ENCODE peak calls at places on chromosomes 6 and 20, in six cellular contexts. One of them, this sample, is unnamed.

GRCh38 chr6:169778646-169779045 is 27.2 kb downstream of the ERMARD start:
- DNase-seq in prostate gland: no peak
- DNase-seq in endothelial cell of umbilical vein: no peak
- DNase-seq in breast epithelium: no peak
- DNase-seq in stomach: no peak
- DNase-seq in sigmoid colon: no peak
- DNase-seq in this sample: no peak

GRCh38 chr6:38871745-38872568 is 156.8 kb downstream of the DNAH8 start:
- DNase-seq in endothelial cell of umbilical vein: peak
- DNase-seq in breast epithelium: no peak
- DNase-seq in sigmoid colon: no peak
- DNase-seq in stomach: peak
- DNase-seq in prostate gland: peak
- DNase-seq in this sample: peak

GRCh38 chr6:168922436-168922835 is 331.2 kb downstream of the THBS2 start:
- DNase-seq in stomach: no peak
- DNase-seq in prostate gland: no peak
- DNase-seq in sigmoid colon: no peak
- DNase-seq in endothelial cell of umbilical vein: no peak
- DNase-seq in breast epithelium: no peak
- DNase-seq in this sample: no peak

GRCh38 chr6:112563368-112563767 is 216.2 kb downstream of the RFPL4B start:
- DNase-seq in stomach: no peak
- DNase-seq in endothelial cell of umbilical vein: peak
- DNase-seq in breast epithelium: no peak
- DNase-seq in prostate gland: no peak
- DNase-seq in sigmoid colon: no peak
- DNase-seq in this sample: no peak

GRCh38 chr20:56989516-56989915 is 276.9 kb downstream of the BMP7 start:
- DNase-seq in breast epithelium: no peak
- DNase-seq in stomach: no peak
- DNase-seq in sigmoid colon: no peak
- DNase-seq in prostate gland: no peak
- DNase-seq in endothelial cell of umbilical vein: no peak
- DNase-seq in this sample: no peak

GRCh38 chr6:14023855-14024254 is 93.7 kb upstream of the CD83 start:
- DNase-seq in stomach: no peak
- DNase-seq in breast epithelium: no peak
- DNase-seq in prostate gland: no peak
- DNase-seq in sigmoid colon: no peak
- DNase-seq in endothelial cell of umbilical vein: no peak
- DNase-seq in this sample: no peak

GRCh38 chr20:62741191-62741676 is 32.6 kb downstream of the NTSR1 start:
- DNase-seq in breast epithelium: peak
- DNase-seq in endothelial cell of umbilical vein: peak
- DNase-seq in sigmoid colon: peak
- DNase-seq in prostate gland: no peak
- DNase-seq in stomach: no peak
- DNase-seq in this sample: no peak

GRCh38 chr6:255418-256090 is 36.7 kb upstream of the DUSP22 start:
- DNase-seq in endothelial cell of umbilical vein: no peak
- DNase-seq in breast epithelium: no peak
- DNase-seq in stomach: no peak
- DNase-seq in sigmoid colon: no peak
- DNase-seq in prostate gland: no peak
- DNase-seq in this sample: no peak

GRCh38 chr20:21798384-21798783 is 92.9 kb downstream of the PAX1 start:
- DNase-seq in sigmoid colon: no peak
- DNase-seq in stomach: no peak
- DNase-seq in endothelial cell of umbilical vein: no peak
- DNase-seq in prostate gland: no peak
- DNase-seq in breast epithelium: no peak
- DNase-seq in this sample: no peak

GRCh38 chr20:16472045-16472872 is 101.0 kb downstream of the KIF16B start:
- DNase-seq in breast epithelium: no peak
- DNase-seq in endothelial cell of umbilical vein: no peak
- DNase-seq in sigmoid colon: no peak
- DNase-seq in prostate gland: no peak
- DNase-seq in stomach: peak
- DNase-seq in this sample: no peak

GRCh38 chr20:18046535-18046934 is 11.2 kb downstream of the OVOL2 start:
- DNase-seq in sigmoid colon: no peak
- DNase-seq in stomach: no peak
- DNase-seq in endothelial cell of umbilical vein: no peak
- DNase-seq in breast epithelium: no peak
- DNase-seq in prostate gland: no peak
- DNase-seq in this sample: no peak

GRCh38 chr6:152170702-152171667 is 363.5 kb downstream of the ESR1 start:
- DNase-seq in sigmoid colon: no peak
- DNase-seq in endothelial cell of umbilical vein: no peak
- DNase-seq in stomach: peak
- DNase-seq in breast epithelium: no peak
- DNase-seq in prostate gland: no peak
- DNase-seq in this sample: peak

GRCh38 chr6:31948753-31949413 is 3.0 kb downstream of the CFB start:
- DNase-seq in breast epithelium: no peak
- DNase-seq in endothelial cell of umbilical vein: no peak
- DNase-seq in prostate gland: no peak
- DNase-seq in stomach: no peak
- DNase-seq in sigmoid colon: no peak
- DNase-seq in this sample: no peak

GRCh38 chr20:57445298-57445697 is 54.1 kb downstream of the RBM38 start:
- DNase-seq in breast epithelium: no peak
- DNase-seq in stomach: no peak
- DNase-seq in prostate gland: no peak
- DNase-seq in endothelial cell of umbilical vein: no peak
- DNase-seq in sigmoid colon: peak
- DNase-seq in this sample: no peak

GRCh38 chr6:134438825-134439224 is 120.9 kb upstream of the SGK1 start:
- DNase-seq in endothelial cell of umbilical vein: no peak
- DNase-seq in prostate gland: no peak
- DNase-seq in stomach: no peak
- DNase-seq in breast epithelium: no peak
- DNase-seq in sigmoid colon: no peak
- DNase-seq in this sample: no peak

GRCh38 chr6:146543940-146544661 is 468 bp downstream of the RAB32 start:
- DNase-seq in stomach: peak
- DNase-seq in sigmoid colon: peak
- DNase-seq in breast epithelium: peak
- DNase-seq in endothelial cell of umbilical vein: peak
- DNase-seq in prostate gland: peak
- DNase-seq in this sample: no peak

GRCh38 chr20:40563296-40563950 is 125.6 kb downstream of the MAFB start:
- DNase-seq in sigmoid colon: no peak
- DNase-seq in breast epithelium: peak
- DNase-seq in stomach: peak
- DNase-seq in endothelial cell of umbilical vein: peak
- DNase-seq in prostate gland: peak
- DNase-seq in this sample: no peak

GRCh38 chr20:840858-841567 is 7.5 kb downstream of the FAM110A start:
- DNase-seq in endothelial cell of umbilical vein: no peak
- DNase-seq in prostate gland: peak
- DNase-seq in sigmoid colon: no peak
- DNase-seq in breast epithelium: peak
- DNase-seq in stomach: peak
- DNase-seq in this sample: no peak

GRCh38 chr6:1325471-1326309 is 13.8 kb downstream of the FOXQ1 start:
- DNase-seq in endothelial cell of umbilical vein: no peak
- DNase-seq in sigmoid colon: no peak
- DNase-seq in prostate gland: no peak
- DNase-seq in stomach: peak
- DNase-seq in breast epithelium: no peak
- DNase-seq in this sample: no peak

GRCh38 chr6:125189494-125189893 is 35.9 kb downstream of the TPD52L1 start:
- DNase-seq in breast epithelium: no peak
- DNase-seq in prostate gland: no peak
- DNase-seq in stomach: peak
- DNase-seq in endothelial cell of umbilical vein: peak
- DNase-seq in sigmoid colon: no peak
- DNase-seq in this sample: no peak

GRCh38 chr6:113457156-113457555 is 400.0 kb upstream of the MARCKS start:
- DNase-seq in sigmoid colon: peak
- DNase-seq in prostate gland: no peak
- DNase-seq in breast epithelium: no peak
- DNase-seq in stomach: no peak
- DNase-seq in endothelial cell of umbilical vein: peak
- DNase-seq in this sample: no peak

GRCh38 chr6:16334671-16335070 is 96.3 kb downstream of the GMPR start:
- DNase-seq in endothelial cell of umbilical vein: no peak
- DNase-seq in stomach: no peak
- DNase-seq in breast epithelium: no peak
- DNase-seq in sigmoid colon: peak
- DNase-seq in prostate gland: peak
- DNase-seq in this sample: no peak

GRCh38 chr20:24948939-24949679 is at the start of gene CST7:
- DNase-seq in prostate gland: no peak
- DNase-seq in breast epithelium: no peak
- DNase-seq in endothelial cell of umbilical vein: no peak
- DNase-seq in sigmoid colon: peak
- DNase-seq in stomach: peak
- DNase-seq in this sample: peak

GRCh38 chr6:39772559-39773283 is 19.5 kb upstream of the DAAM2 start:
- DNase-seq in stomach: no peak
- DNase-seq in prostate gland: peak
- DNase-seq in breast epithelium: no peak
- DNase-seq in sigmoid colon: no peak
- DNase-seq in endothelial cell of umbilical vein: no peak
- DNase-seq in this sample: no peak

GRCh38 chr6:80003841-80004198 is 629 bp upstream of the TTK start:
- DNase-seq in breast epithelium: no peak
- DNase-seq in sigmoid colon: peak
- DNase-seq in stomach: no peak
- DNase-seq in endothelial cell of umbilical vein: no peak
- DNase-seq in prostate gland: peak
- DNase-seq in this sample: no peak

GRCh38 chr6:39344821-39345280 is 22.3 kb upstream of the KCNK16 start:
- DNase-seq in stomach: no peak
- DNase-seq in breast epithelium: no peak
- DNase-seq in prostate gland: no peak
- DNase-seq in endothelial cell of umbilical vein: no peak
- DNase-seq in sigmoid colon: no peak
- DNase-seq in this sample: no peak

GRCh38 chr6:48733581-48733980 is 622.6 kb upstream of the PTCHD4 start:
- DNase-seq in endothelial cell of umbilical vein: no peak
- DNase-seq in breast epithelium: no peak
- DNase-seq in sigmoid colon: no peak
- DNase-seq in prostate gland: no peak
- DNase-seq in stomach: no peak
- DNase-seq in this sample: no peak

GRCh38 chr6:160791459-160791858 is 89.4 kb downstream of the PLG start:
- DNase-seq in stomach: no peak
- DNase-seq in endothelial cell of umbilical vein: no peak
- DNase-seq in breast epithelium: no peak
- DNase-seq in sigmoid colon: no peak
- DNase-seq in prostate gland: no peak
- DNase-seq in this sample: no peak

GRCh38 chr6:160790028-160790792 is 88.2 kb downstream of the PLG start:
- DNase-seq in sigmoid colon: no peak
- DNase-seq in prostate gland: no peak
- DNase-seq in stomach: no peak
- DNase-seq in breast epithelium: no peak
- DNase-seq in endothelial cell of umbilical vein: no peak
- DNase-seq in this sample: no peak

GRCh38 chr6:160791981-160792418 is 90.0 kb downstream of the PLG start:
- DNase-seq in breast epithelium: no peak
- DNase-seq in sigmoid colon: no peak
- DNase-seq in prostate gland: no peak
- DNase-seq in stomach: no peak
- DNase-seq in endothelial cell of umbilical vein: no peak
- DNase-seq in this sample: no peak

GRCh38 chr6:160789263-160790027 is 87.4 kb downstream of the PLG start:
- DNase-seq in endothelial cell of umbilical vein: no peak
- DNase-seq in prostate gland: no peak
- DNase-seq in breast epithelium: no peak
- DNase-seq in sigmoid colon: no peak
- DNase-seq in stomach: no peak
- DNase-seq in this sample: no peak

GRCh38 chr6:160788806-160789205 is 86.8 kb downstream of the PLG start:
- DNase-seq in stomach: no peak
- DNase-seq in breast epithelium: no peak
- DNase-seq in endothelial cell of umbilical vein: no peak
- DNase-seq in sigmoid colon: no peak
- DNase-seq in prostate gland: no peak
- DNase-seq in this sample: no peak
- TF ChIP-seq POLR2A in stomach: no peak
- TF ChIP-seq POLR2A in breast epithelium: no peak
- TF ChIP-seq POLR2A in endothelial cell of umbilical vein: no peak
- TF ChIP-seq POLR2A in sigmoid colon: no peak
- TF ChIP-seq POLR2A in prostate gland: no peak
- TF ChIP-seq POLR2A in this sample: no peak

GRCh38 chr20:43916073-43916874 is 1.6 kb downstream of the TOX2 start:
- DNase-seq in prostate gland: no peak
- DNase-seq in stomach: no peak
- DNase-seq in endothelial cell of umbilical vein: no peak
- DNase-seq in breast epithelium: no peak
- DNase-seq in sigmoid colon: no peak
- DNase-seq in this sample: no peak

GRCh38 chr20:43914286-43914685 is 366 bp upstream of the TOX2 start:
- DNase-seq in stomach: no peak
- DNase-seq in prostate gland: no peak
- DNase-seq in breast epithelium: no peak
- DNase-seq in endothelial cell of umbilical vein: no peak
- DNase-seq in sigmoid colon: no peak
- DNase-seq in this sample: no peak

GRCh38 chr20:43916875-43917371 is 2.3 kb downstream of the TOX2 start:
- DNase-seq in endothelial cell of umbilical vein: no peak
- DNase-seq in breast epithelium: no peak
- DNase-seq in stomach: no peak
- DNase-seq in prostate gland: no peak
- DNase-seq in sigmoid colon: no peak
- DNase-seq in this sample: no peak

GRCh38 chr20:43914697-43915208 is at the start of gene TOX2:
- DNase-seq in prostate gland: no peak
- DNase-seq in stomach: no peak
- DNase-seq in sigmoid colon: no peak
- DNase-seq in breast epithelium: no peak
- DNase-seq in endothelial cell of umbilical vein: no peak
- DNase-seq in this sample: peak

GRCh38 chr20:43915209-43916072 is 789 bp downstream of the TOX2 start:
- DNase-seq in breast epithelium: no peak
- DNase-seq in endothelial cell of umbilical vein: peak
- DNase-seq in stomach: no peak
- DNase-seq in sigmoid colon: no peak
- DNase-seq in prostate gland: no peak
- DNase-seq in this sample: no peak
- TF ChIP-seq POLR2AphosphoS5 in breast epithelium: no peak
- TF ChIP-seq POLR2AphosphoS5 in endothelial cell of umbilical vein: no peak
- TF ChIP-seq POLR2AphosphoS5 in stomach: no peak
- TF ChIP-seq POLR2AphosphoS5 in sigmoid colon: no peak
- TF ChIP-seq POLR2AphosphoS5 in prostate gland: no peak
- TF ChIP-seq POLR2AphosphoS5 in this sample: peak

GRCh38 chr20:38926142-38926933 is at the start of gene FAM83D:
- DNase-seq in breast epithelium: peak
- DNase-seq in endothelial cell of umbilical vein: peak
- DNase-seq in stomach: peak
- DNase-seq in prostate gland: peak
- DNase-seq in sigmoid colon: peak
- DNase-seq in this sample: peak
- TF ChIP-seq POLR2A in breast epithelium: no peak
- TF ChIP-seq POLR2A in endothelial cell of umbilical vein: peak
- TF ChIP-seq POLR2A in stomach: no peak
- TF ChIP-seq POLR2A in prostate gland: peak
- TF ChIP-seq POLR2A in sigmoid colon: peak
- TF ChIP-seq POLR2A in this sample: peak

GRCh38 chr20:34011275-34011674 is 17.6 kb downstream of the RALY start:
- DNase-seq in endothelial cell of umbilical vein: no peak
- DNase-seq in sigmoid colon: no peak
- DNase-seq in stomach: no peak
- DNase-seq in prostate gland: no peak
- DNase-seq in breast epithelium: no peak
- DNase-seq in this sample: no peak
- TF ChIP-seq POLR2AphosphoS5 in endothelial cell of umbilical vein: no peak
- TF ChIP-seq POLR2AphosphoS5 in sigmoid colon: no peak
- TF ChIP-seq POLR2AphosphoS5 in stomach: no peak
- TF ChIP-seq POLR2AphosphoS5 in prostate gland: no peak
- TF ChIP-seq POLR2AphosphoS5 in breast epithelium: no peak
- TF ChIP-seq POLR2AphosphoS5 in this sample: no peak